ENCODE peak calls at places on chromosome 18, in five cellular contexts. S, X, G, V and P are unnamed samples.

GRCh38 chr18:8946046-8946838 is 156.3 kb upstream of the NDUFV2 start:
- DNase-seq in S (no peak), X (peak), G (peak), V (no peak), P (peak)

GRCh38 chr18:3395466-3395865 is 54.5 kb upstream of the TGIF1 start:
- DNase-seq in S (no peak), X (no peak), G (no peak), V (no peak), P (no peak)

GRCh38 chr18:6382968-6383367 is 31.7 kb downstream of the L3MBTL4 start:
- DNase-seq in S (no peak), X (no peak), G (no peak), V (no peak), P (no peak)

GRCh38 chr18:57786038-57786437 is 17.1 kb downstream of the ATP8B1 start:
- DNase-seq in S (no peak), X (no peak), G (no peak), V (no peak), P (no peak)

GRCh38 chr18:33761363-33761762 is 183.3 kb downstream of the ASXL3 start:
- DNase-seq in S (peak), X (peak), G (no peak), V (peak), P (no peak)

GRCh38 chr18:36179562-36180334 is 7.5 kb upstream of the MOCOS start:
- DNase-seq in S (no peak), X (peak), G (no peak), V (peak), P (peak)

GRCh38 chr18:62852851-62853250 is 137.5 kb downstream of the PHLPP1 start:
- DNase-seq in S (no peak), X (no peak), G (no peak), V (no peak), P (peak)

GRCh38 chr18:8634508-8634907 is 25.3 kb downstream of the RAB12 start:
- DNase-seq in S (no peak), X (no peak), G (no peak), V (no peak), P (no peak)

GRCh38 chr18:37335337-37335736 is 230.3 kb downstream of the CELF4 start:
- DNase-seq in S (no peak), X (no peak), G (no peak), V (peak), P (peak)

GRCh38 chr18:2961828-2962227 is 51.1 kb downstream of the LPIN2 start:
- DNase-seq in S (no peak), X (peak), G (no peak), V (no peak), P (peak)

GRCh38 chr18:7237670-7238272 is 6.9 kb downstream of the LRRC30 start:
- DNase-seq in S (no peak), X (no peak), G (no peak), V (no peak), P (no peak)